ENCODE peak calls at places on chromosomes 3 and 15, in ten cellular contexts. Y is NB4, U is HepG2, N is GM12865, F is Panc1, J is GM20000, I is AG09309, O is MCF 10A, E is cardiac fibroblast, K is H9. H is an unnamed sample.

GRCh38 chr3:54776601-54777000 is 151.3 kb downstream of the LRTM1 start:
- DNase-seq in K (no peak), Y (no peak), J (no peak), E (no peak), N (no peak), O (no peak), I (no peak), F (no peak), U (no peak), H (no peak)

GRCh38 chr3:117661636-117662095 is 952.1 kb downstream of the TUSC7 start:
- DNase-seq in U (no peak), N (no peak), O (no peak), K (no peak), F (no peak), E (peak), J (no peak), Y (no peak), I (no peak), H (no peak)

GRCh38 chr3:44883213-44883955 is 9.0 kb downstream of the TGM4 start:
- DNase-seq in E (no peak), F (no peak), N (no peak), I (no peak), O (no peak), J (no peak), K (no peak), Y (peak), U (no peak), H (no peak)

GRCh38 chr3:44712455-44713075 is at the start of gene ZNF502:
- DNase-seq in I (peak), J (peak), E (peak), K (peak), F (no peak), U (no peak), N (no peak), O (peak), Y (peak), H (no peak)

GRCh38 chr3:29557825-29558224 is 277.0 kb downstream of the RBMS3 start:
- DNase-seq in E (no peak), K (no peak), N (no peak), I (no peak), F (no peak), Y (no peak), U (no peak), J (no peak), O (no peak), H (no peak)

GRCh38 chr3:180275176-180275575 is 238.4 kb upstream of the PEX5L start:
- DNase-seq in E (no peak), I (no peak), O (peak), F (no peak), Y (no peak), J (no peak), K (no peak), N (no peak), U (no peak), H (no peak)

GRCh38 chr15:100201376-100202280 is 140.1 kb downstream of the ADAMTS17 start:
- DNase-seq in F (no peak), U (no peak), Y (peak), J (no peak), E (no peak), O (no peak), N (peak), I (no peak), K (no peak), H (peak)

GRCh38 chr3:81663114-81663513 is 98.3 kb downstream of the GBE1 start:
- DNase-seq in I (no peak), F (no peak), Y (no peak), K (no peak), O (no peak), E (no peak), U (no peak), N (no peak), J (no peak), H (no peak)

GRCh38 chr3:188834349-188834748 is 337.4 kb upstream of the TPRG1 start:
- DNase-seq in F (no peak), Y (no peak), N (no peak), O (no peak), I (no peak), J (no peak), E (no peak), K (no peak), U (no peak), H (no peak)

GRCh38 chr3:129117134-129117533 is 4.5 kb downstream of the RAB43 start:
- DNase-seq in K (no peak), Y (no peak), U (no peak), E (no peak), F (no peak), O (no peak), J (no peak), N (no peak), I (no peak), H (no peak)

GRCh38 chr3:97896129-97896528 is 74.3 kb downstream of the CRYBG3 start:
- DNase-seq in J (no peak), U (no peak), Y (no peak), E (no peak), N (no peak), K (no peak), F (no peak), I (no peak), O (no peak), H (no peak)

GRCh38 chr3:54654776-54655175 is 273.1 kb downstream of the LRTM1 start:
- DNase-seq in Y (no peak), E (no peak), O (no peak), N (no peak), K (no peak), F (no peak), U (no peak), I (no peak), J (no peak), H (no peak)

GRCh38 chr15:69809421-69809820 is 288.3 kb downstream of the TLE3 start:
- DNase-seq in E (no peak), U (no peak), J (no peak), K (no peak), O (no peak), Y (no peak), F (no peak), I (no peak), N (no peak), H (no peak)

GRCh38 chr3:2657408-2657807 is 452.8 kb downstream of the IL5RA start:
- DNase-seq in E (peak), N (peak), F (no peak), I (no peak), U (no peak), Y (peak), K (no peak), J (no peak), O (no peak), H (no peak)

GRCh38 chr3:109679672-109680071 is 342.3 kb upstream of the DPPA4 start:
- DNase-seq in F (no peak), N (no peak), I (no peak), K (no peak), U (no peak), O (no peak), E (no peak), Y (no peak), J (no peak), H (no peak)

GRCh38 chr3:182940266-182940808 is 40.0 kb downstream of the DCUN1D1 start:
- DNase-seq in O (no peak), F (no peak), E (no peak), K (no peak), Y (no peak), J (no peak), N (no peak), I (no peak), U (no peak), H (no peak)

GRCh38 chr3:136838641-136839555 is 20.0 kb downstream of the SLC35G2 start:
- DNase-seq in N (no peak), K (no peak), O (peak), F (no peak), J (no peak), Y (peak), I (no peak), E (peak), U (no peak), H (no peak)

GRCh38 chr3:41200669-41201021 is 1.3 kb downstream of the CTNNB1 start:
- DNase-seq in J (peak), O (peak), F (no peak), K (no peak), I (no peak), E (peak), U (peak), N (peak), Y (peak), H (no peak)

GRCh38 chr3:58577269-58577821 is at the start of gene FAM107A:
- DNase-seq in F (no peak), O (no peak), N (no peak), I (peak), J (no peak), E (peak), Y (no peak), U (no peak), K (peak), H (no peak)

GRCh38 chr3:129013491-129013891 is 12.4 kb downstream of the EFCC1 start:
- DNase-seq in I (no peak), J (no peak), K (no peak), F (no peak), E (no peak), Y (no peak), O (no peak), U (no peak), N (no peak), H (no peak)

GRCh38 chr3:24042879-24043567 is 97.9 kb downstream of the NR1D2 start:
- DNase-seq in I (no peak), E (no peak), F (no peak), K (no peak), Y (no peak), O (no peak), N (no peak), U (no peak), J (no peak), H (no peak)

DNA sequence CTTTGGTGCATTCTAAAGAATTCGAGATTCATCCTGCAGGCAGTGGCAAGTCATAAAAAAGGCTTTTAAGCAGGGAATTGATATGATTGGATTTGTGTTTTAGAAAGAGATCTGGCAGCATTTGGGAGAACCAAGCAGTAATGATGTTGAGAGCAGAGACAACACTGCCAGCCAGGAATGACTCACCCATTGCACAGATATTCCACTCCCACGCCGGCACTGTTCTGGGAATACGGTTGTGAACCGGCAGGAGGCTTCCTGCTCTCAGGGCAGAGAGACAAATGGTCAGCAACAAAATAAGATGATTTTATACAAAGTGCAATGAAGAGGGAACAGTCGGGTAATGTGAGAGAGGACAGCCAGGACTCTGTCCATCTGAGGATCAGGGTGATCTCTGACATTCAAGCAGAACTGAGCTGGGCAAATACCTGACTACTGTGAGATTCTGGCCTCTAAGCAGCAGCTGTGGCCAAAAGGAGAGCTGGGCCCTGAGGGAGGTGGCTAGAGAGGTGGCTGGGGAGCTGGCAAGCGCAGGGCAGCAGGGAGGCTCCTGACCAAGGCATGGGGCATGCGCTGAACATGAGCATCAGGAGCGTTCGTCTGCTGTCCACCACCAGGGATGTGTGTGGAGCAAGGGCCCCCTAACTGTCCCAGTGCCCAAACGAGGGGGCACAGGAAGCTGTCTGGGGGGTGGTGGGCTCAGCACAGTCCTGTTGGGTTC is 56.1 kb upstream of the PLXNA1 start:
- DNase-seq in N (no peak), O (peak), I (peak), F (peak), E (peak), J (no peak), U (no peak), K (no peak), Y (no peak), H (no peak)
- TF ChIP-seq CTCF in N (no peak), O (peak), I (peak), F (no peak), E (peak), J (no peak), U (no peak), K (no peak), Y (no peak), H (no peak)

DNA sequence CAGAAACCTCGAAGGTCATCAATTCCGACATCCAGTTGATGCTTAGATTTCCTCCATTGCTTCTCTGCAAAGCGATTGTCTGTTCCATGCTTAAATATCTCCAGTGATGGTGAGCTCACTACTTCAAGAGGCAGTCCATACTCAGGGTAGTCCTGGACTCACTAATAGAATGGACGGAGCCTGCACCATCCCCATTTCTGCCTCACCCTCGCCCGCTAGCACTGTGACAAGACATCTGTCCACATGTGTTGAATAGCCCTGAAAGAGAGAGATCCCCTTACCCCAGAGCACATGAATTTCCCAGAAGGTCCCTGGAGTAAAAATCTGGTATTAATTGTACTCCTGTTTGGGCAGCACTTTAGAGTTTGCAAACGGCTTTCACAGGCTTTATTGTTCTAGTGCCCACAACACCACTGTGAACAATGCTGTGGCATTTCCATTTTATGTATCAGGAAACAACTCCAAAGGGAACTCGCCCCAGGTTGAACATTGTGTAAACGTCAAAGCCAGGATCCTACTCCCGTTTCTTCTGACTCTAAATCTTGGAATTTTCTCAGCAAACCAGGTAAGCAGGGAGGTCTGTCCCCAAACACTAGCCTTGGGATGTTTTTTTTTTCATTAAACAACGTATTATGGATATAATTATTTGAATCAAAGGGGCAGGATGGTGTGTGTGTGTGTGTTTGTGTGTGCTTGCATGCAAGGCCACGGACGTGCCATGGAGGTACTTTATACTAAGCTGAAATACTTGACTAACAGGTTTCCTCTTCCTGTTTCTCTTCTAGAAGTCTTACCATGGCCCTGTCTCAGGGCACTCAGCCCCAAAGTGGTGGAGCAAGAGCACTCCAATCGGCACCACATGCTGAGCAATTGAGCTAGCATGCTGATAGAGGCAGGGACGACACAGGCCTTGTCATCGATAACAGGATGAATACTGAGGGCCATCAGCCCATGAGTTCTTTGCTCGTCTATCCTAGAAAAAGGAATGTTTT is 198.3 kb downstream of the OPA1 start:
- DNase-seq in E (no peak), J (no peak), F (no peak), O (no peak), U (no peak), Y (peak), I (no peak), K (peak), N (no peak), H (no peak)
- TF ChIP-seq CTCF in E (no peak), J (no peak), F (no peak), O (no peak), U (no peak), Y (no peak), I (no peak), K (no peak), N (no peak), H (no peak)

GRCh38 chr3:52388348-52388821 is 56.5 kb downstream of the SEMA3G start:
- DNase-seq in K (peak), U (no peak), Y (no peak), I (no peak), N (no peak), J (no peak), O (no peak), E (no peak), F (no peak), H (no peak)

GRCh38 chr3:52392216-52392930 is 52.5 kb downstream of the SEMA3G start:
- DNase-seq in J (no peak), I (no peak), N (no peak), E (no peak), F (no peak), O (no peak), U (no peak), K (no peak), Y (no peak), H (no peak)

GRCh38 chr3:52391096-52391495 is 53.8 kb downstream of the SEMA3G start:
- DNase-seq in Y (no peak), O (no peak), K (no peak), U (no peak), N (no peak), F (no peak), I (no peak), E (no peak), J (no peak), H (no peak)

GRCh38 chr3:52387481-52387880 is 57.4 kb downstream of the SEMA3G start:
- DNase-seq in E (no peak), I (no peak), U (no peak), Y (no peak), K (no peak), J (no peak), F (no peak), N (no peak), O (no peak), H (no peak)

DNA sequence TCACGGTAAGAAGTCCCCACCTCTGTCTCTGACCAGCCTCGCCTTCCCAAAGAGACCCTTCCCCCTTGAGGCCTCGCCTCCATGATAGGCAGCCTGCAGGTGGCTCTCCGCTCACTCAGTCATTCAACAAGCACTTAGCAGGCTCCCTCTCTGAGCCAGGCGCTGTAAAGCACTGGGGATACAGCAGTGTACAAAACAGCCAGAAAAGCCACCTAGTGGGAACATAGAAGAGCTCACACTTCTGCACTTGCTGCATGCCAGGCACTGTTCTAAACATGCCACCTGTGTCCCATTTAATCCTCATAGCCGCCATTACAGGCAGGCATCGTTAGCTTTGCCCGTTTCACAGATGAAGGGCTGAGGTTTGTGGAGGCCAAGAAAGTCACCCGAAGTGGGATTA is 56.0 kb downstream of the SEMA3G start:
- DNase-seq in F (no peak), E (no peak), U (no peak), O (peak), K (no peak), Y (peak), I (no peak), J (no peak), N (no peak), H (no peak)
- TF ChIP-seq CTCF in F (no peak), E (no peak), U (no peak), O (no peak), K (no peak), Y (peak), I (peak), J (no peak), N (no peak), H (no peak)

GRCh38 chr15:25829075-25829474 is 34.1 kb downstream of the ATP10A start:
- DNase-seq in N (no peak), Y (no peak), E (no peak), K (no peak), I (no peak), U (no peak), F (no peak), O (no peak), J (no peak), H (no peak)
- TF ChIP-seq CTCF in N (no peak), Y (no peak), E (no peak), K (no peak), I (no peak), U (no peak), F (no peak), O (no peak), J (no peak), H (no peak)

GRCh38 chr15:79849789-79850188 is 47.0 kb downstream of the MTHFS start:
- DNase-seq in E (peak), O (peak), Y (peak), J (peak), K (peak), F (no peak), I (no peak), U (peak), N (peak), H (no peak)
- TF ChIP-seq CTCF in E (peak), O (peak), Y (peak), J (peak), K (peak), F (peak), I (peak), U (peak), N (peak), H (peak)

GRCh38 chr15:73712107-73712506 is 27.9 kb downstream of the CD276 start:
- DNase-seq in J (no peak), F (no peak), E (no peak), Y (no peak), I (no peak), K (no peak), N (no peak), U (no peak), O (no peak), H (no peak)
- TF ChIP-seq CTCF in J (no peak), F (no peak), E (no peak), Y (no peak), I (peak), K (peak), N (no peak), U (peak), O (no peak), H (no peak)

DNA sequence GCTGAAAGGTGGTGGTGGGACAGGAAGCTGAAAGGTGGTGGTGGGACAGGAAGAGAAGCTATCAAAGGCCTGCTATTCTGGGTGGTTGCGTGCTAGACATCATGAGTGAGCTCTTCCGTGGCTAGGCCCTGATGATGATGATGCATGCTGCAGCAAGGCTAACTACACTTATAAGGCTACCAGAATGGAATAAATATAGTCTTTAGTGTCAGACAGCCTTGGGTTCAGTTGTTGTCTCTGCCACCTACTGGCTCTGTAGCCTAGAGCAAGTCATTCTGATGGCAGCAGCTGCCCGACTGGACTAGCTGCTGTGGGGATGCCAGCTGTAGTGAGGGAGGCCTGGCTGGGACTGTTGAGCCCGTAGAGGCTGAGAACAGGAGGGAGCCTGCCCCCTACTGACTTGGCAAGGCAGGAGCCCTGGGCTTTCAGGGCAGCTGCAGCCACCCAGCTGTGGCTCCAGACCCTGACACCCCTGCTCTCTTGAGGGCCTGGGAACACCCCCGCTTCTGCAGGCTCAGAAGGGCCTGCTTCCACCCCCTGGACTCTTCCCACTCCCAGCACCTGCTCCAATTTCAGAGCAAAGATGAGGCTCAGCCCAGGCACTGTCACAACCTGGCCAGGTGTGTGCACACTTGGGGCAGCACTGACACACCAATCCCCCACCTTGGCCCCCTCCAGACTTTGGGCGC is 21.4 kb upstream of the ZBED2 start:
- DNase-seq in I (no peak), F (no peak), E (no peak), K (no peak), U (peak), O (peak), Y (peak), N (peak), J (peak), H (no peak)
- TF ChIP-seq CTCF in I (peak), F (no peak), E (peak), K (no peak), U (peak), O (peak), Y (no peak), N (peak), J (no peak), H (no peak)

GRCh38 chr3:115533218-115533617 is 90.1 kb upstream of the GAP43 start:
- DNase-seq in I (no peak), J (no peak), E (no peak), Y (no peak), N (no peak), K (no peak), F (no peak), U (no peak), O (no peak), H (no peak)

GRCh38 chr3:115537669-115538068 is 85.6 kb upstream of the GAP43 start:
- DNase-seq in O (peak), J (no peak), K (no peak), U (no peak), N (no peak), E (no peak), F (no peak), Y (no peak), I (no peak), H (no peak)
- TF ChIP-seq CTCF in O (no peak), J (no peak), K (no peak), U (no peak), N (no peak), E (no peak), F (no peak), Y (no peak), I (no peak), H (no peak)

GRCh38 chr3:170961616-170962400 is 53.4 kb upstream of the EIF5A2 start:
- DNase-seq in I (no peak), K (no peak), O (peak), Y (peak), E (peak), N (peak), F (peak), J (no peak), U (peak), H (no peak)
- TF ChIP-seq CTCF in I (peak), K (peak), O (peak), Y (peak), E (peak), N (peak), F (peak), J (no peak), U (peak), H (peak)

GRCh38 chr3:194313642-194314430 is 37.3 kb downstream of the CPN2 start:
- DNase-seq in F (no peak), E (peak), J (no peak), K (no peak), N (no peak), U (no peak), O (no peak), I (no peak), Y (peak), H (no peak)
- TF ChIP-seq CTCF in F (no peak), E (no peak), J (no peak), K (peak), N (no peak), U (no peak), O (no peak), I (peak), Y (no peak), H (peak)